ENCODE peak calls at places on chromosomes 7 and 10, in six cellular contexts. One of them, this sample, is unnamed.

GRCh38 chr10:112235920-112236319 is 47.3 kb upstream of the TECTB start:
- DNase-seq in stimulated activated CD8-positive, alpha-beta memory T cell treated with anti-CD3 and anti-CD28 coated beads, Interleukin-12 subunit alpha, Interleukin-12 subunit beta, amount 100 ng/mL, for 4 hours: no peak
- DNase-seq in stimulated activated CD4-positive, alpha-beta T cell treated with anti-CD3 and anti-CD28 coated beads, Interleukin-12 subunit alpha, Interleukin-12 subunit beta, amount 100 ng/mL, for 48 hours: no peak
- DNase-seq in thoracic aorta: no peak
- DNase-seq in fibroblast of lung: no peak
- DNase-seq in coronary artery: no peak
- DNase-seq in this sample: no peak

GRCh38 chr10:125392140-125392539 is 231.8 kb upstream of the CTBP2 start:
- DNase-seq in fibroblast of lung: no peak
- DNase-seq in stimulated activated CD8-positive, alpha-beta memory T cell treated with anti-CD3 and anti-CD28 coated beads, Interleukin-12 subunit alpha, Interleukin-12 subunit beta, amount 100 ng/mL, for 4 hours: no peak
- DNase-seq in thoracic aorta: no peak
- DNase-seq in coronary artery: no peak
- DNase-seq in stimulated activated CD4-positive, alpha-beta T cell treated with anti-CD3 and anti-CD28 coated beads, Interleukin-12 subunit alpha, Interleukin-12 subunit beta, amount 100 ng/mL, for 48 hours: no peak
- DNase-seq in this sample: no peak

GRCh38 chr7:2281556-2281955 is 32.7 kb downstream of the SNX8 start:
- DNase-seq in thoracic aorta: no peak
- DNase-seq in fibroblast of lung: peak; percentile 57
- DNase-seq in coronary artery: no peak
- DNase-seq in stimulated activated CD4-positive, alpha-beta T cell treated with anti-CD3 and anti-CD28 coated beads, Interleukin-12 subunit alpha, Interleukin-12 subunit beta, amount 100 ng/mL, for 48 hours: no peak
- DNase-seq in stimulated activated CD8-positive, alpha-beta memory T cell treated with anti-CD3 and anti-CD28 coated beads, Interleukin-12 subunit alpha, Interleukin-12 subunit beta, amount 100 ng/mL, for 4 hours: no peak
- DNase-seq in this sample: no peak

GRCh38 chr7:18313970-18314369 is 181.6 kb upstream of the HDAC9 start:
- DNase-seq in stimulated activated CD4-positive, alpha-beta T cell treated with anti-CD3 and anti-CD28 coated beads, Interleukin-12 subunit alpha, Interleukin-12 subunit beta, amount 100 ng/mL, for 48 hours: no peak
- DNase-seq in fibroblast of lung: no peak
- DNase-seq in thoracic aorta: no peak
- DNase-seq in coronary artery: no peak
- DNase-seq in stimulated activated CD8-positive, alpha-beta memory T cell treated with anti-CD3 and anti-CD28 coated beads, Interleukin-12 subunit alpha, Interleukin-12 subunit beta, amount 100 ng/mL, for 4 hours: no peak
- DNase-seq in this sample: no peak

GRCh38 chr10:101120884-101121660 is 10.0 kb upstream of the TLX1 start:
- DNase-seq in fibroblast of lung: no peak
- DNase-seq in thoracic aorta: no peak
- DNase-seq in coronary artery: no peak
- DNase-seq in stimulated activated CD8-positive, alpha-beta memory T cell treated with anti-CD3 and anti-CD28 coated beads, Interleukin-12 subunit alpha, Interleukin-12 subunit beta, amount 100 ng/mL, for 4 hours: no peak
- DNase-seq in stimulated activated CD4-positive, alpha-beta T cell treated with anti-CD3 and anti-CD28 coated beads, Interleukin-12 subunit alpha, Interleukin-12 subunit beta, amount 100 ng/mL, for 48 hours: no peak
- DNase-seq in this sample: peak; percentile 51

GRCh38 chr10:60377955-60378354 is 11.7 kb downstream of the ANK3 start:
- DNase-seq in stimulated activated CD4-positive, alpha-beta T cell treated with anti-CD3 and anti-CD28 coated beads, Interleukin-12 subunit alpha, Interleukin-12 subunit beta, amount 100 ng/mL, for 48 hours: no peak
- DNase-seq in stimulated activated CD8-positive, alpha-beta memory T cell treated with anti-CD3 and anti-CD28 coated beads, Interleukin-12 subunit alpha, Interleukin-12 subunit beta, amount 100 ng/mL, for 4 hours: no peak
- DNase-seq in fibroblast of lung: peak; percentile 71
- DNase-seq in thoracic aorta: no peak
- DNase-seq in coronary artery: no peak
- DNase-seq in this sample: no peak

GRCh38 chr7:1968397-1969111 is 264.2 kb downstream of the MAD1L1 start:
- DNase-seq in thoracic aorta: no peak
- DNase-seq in fibroblast of lung: no peak
- DNase-seq in stimulated activated CD4-positive, alpha-beta T cell treated with anti-CD3 and anti-CD28 coated beads, Interleukin-12 subunit alpha, Interleukin-12 subunit beta, amount 100 ng/mL, for 48 hours: no peak
- DNase-seq in coronary artery: no peak
- DNase-seq in stimulated activated CD8-positive, alpha-beta memory T cell treated with anti-CD3 and anti-CD28 coated beads, Interleukin-12 subunit alpha, Interleukin-12 subunit beta, amount 100 ng/mL, for 4 hours: no peak
- DNase-seq in this sample: no peak

GRCh38 chr10:89390875-89391576 is 1.4 kb upstream of the IFIT1 start:
- DNase-seq in fibroblast of lung: peak; percentile 5
- DNase-seq in thoracic aorta: no peak
- DNase-seq in coronary artery: no peak
- DNase-seq in stimulated activated CD8-positive, alpha-beta memory T cell treated with anti-CD3 and anti-CD28 coated beads, Interleukin-12 subunit alpha, Interleukin-12 subunit beta, amount 100 ng/mL, for 4 hours: no peak
- DNase-seq in stimulated activated CD4-positive, alpha-beta T cell treated with anti-CD3 and anti-CD28 coated beads, Interleukin-12 subunit alpha, Interleukin-12 subunit beta, amount 100 ng/mL, for 48 hours: no peak
- DNase-seq in this sample: no peak

GRCh38 chr7:107494315-107494751 is 24.5 kb downstream of the GPR22 start:
- DNase-seq in stimulated activated CD8-positive, alpha-beta memory T cell treated with anti-CD3 and anti-CD28 coated beads, Interleukin-12 subunit alpha, Interleukin-12 subunit beta, amount 100 ng/mL, for 4 hours: no peak
- DNase-seq in coronary artery: no peak
- DNase-seq in stimulated activated CD4-positive, alpha-beta T cell treated with anti-CD3 and anti-CD28 coated beads, Interleukin-12 subunit alpha, Interleukin-12 subunit beta, amount 100 ng/mL, for 48 hours: no peak
- DNase-seq in thoracic aorta: no peak
- DNase-seq in fibroblast of lung: peak; percentile 19
- DNase-seq in this sample: no peak

GRCh38 chr7:37977243-37977642 is 56.8 kb downstream of the EPDR1 start:
- DNase-seq in stimulated activated CD8-positive, alpha-beta memory T cell treated with anti-CD3 and anti-CD28 coated beads, Interleukin-12 subunit alpha, Interleukin-12 subunit beta, amount 100 ng/mL, for 4 hours: no peak
- DNase-seq in fibroblast of lung: no peak
- DNase-seq in thoracic aorta: no peak
- DNase-seq in stimulated activated CD4-positive, alpha-beta T cell treated with anti-CD3 and anti-CD28 coated beads, Interleukin-12 subunit alpha, Interleukin-12 subunit beta, amount 100 ng/mL, for 48 hours: no peak
- DNase-seq in coronary artery: no peak
- DNase-seq in this sample: no peak

GRCh38 chr10:98560585-98560984 is 113.8 kb upstream of the HPS1 start:
- DNase-seq in stimulated activated CD8-positive, alpha-beta memory T cell treated with anti-CD3 and anti-CD28 coated beads, Interleukin-12 subunit alpha, Interleukin-12 subunit beta, amount 100 ng/mL, for 4 hours: no peak
- DNase-seq in thoracic aorta: no peak
- DNase-seq in stimulated activated CD4-positive, alpha-beta T cell treated with anti-CD3 and anti-CD28 coated beads, Interleukin-12 subunit alpha, Interleukin-12 subunit beta, amount 100 ng/mL, for 48 hours: no peak
- DNase-seq in fibroblast of lung: no peak
- DNase-seq in coronary artery: no peak
- DNase-seq in this sample: no peak

GRCh38 chr10:114634607-114634974 is 23.5 kb downstream of the ABLIM1 start:
- DNase-seq in thoracic aorta: peak; percentile 66
- DNase-seq in fibroblast of lung: peak; percentile 96
- DNase-seq in coronary artery: peak; percentile 90
- DNase-seq in stimulated activated CD4-positive, alpha-beta T cell treated with anti-CD3 and anti-CD28 coated beads, Interleukin-12 subunit alpha, Interleukin-12 subunit beta, amount 100 ng/mL, for 48 hours: no peak
- DNase-seq in stimulated activated CD8-positive, alpha-beta memory T cell treated with anti-CD3 and anti-CD28 coated beads, Interleukin-12 subunit alpha, Interleukin-12 subunit beta, amount 100 ng/mL, for 4 hours: no peak
- DNase-seq in this sample: no peak

GRCh38 chr10:15084502-15084922 is 4.1 kb downstream of the ACBD7 start:
- DNase-seq in fibroblast of lung: peak; percentile 99
- DNase-seq in coronary artery: no peak
- DNase-seq in stimulated activated CD8-positive, alpha-beta memory T cell treated with anti-CD3 and anti-CD28 coated beads, Interleukin-12 subunit alpha, Interleukin-12 subunit beta, amount 100 ng/mL, for 4 hours: no peak
- DNase-seq in stimulated activated CD4-positive, alpha-beta T cell treated with anti-CD3 and anti-CD28 coated beads, Interleukin-12 subunit alpha, Interleukin-12 subunit beta, amount 100 ng/mL, for 48 hours: no peak
- DNase-seq in thoracic aorta: no peak
- DNase-seq in this sample: peak; percentile 59

GRCh38 chr7:19117870-19118608 is 603 bp upstream of the TWIST1 start:
- DNase-seq in stimulated activated CD8-positive, alpha-beta memory T cell treated with anti-CD3 and anti-CD28 coated beads, Interleukin-12 subunit alpha, Interleukin-12 subunit beta, amount 100 ng/mL, for 4 hours: no peak
- DNase-seq in fibroblast of lung: no peak
- DNase-seq in thoracic aorta: no peak
- DNase-seq in stimulated activated CD4-positive, alpha-beta T cell treated with anti-CD3 and anti-CD28 coated beads, Interleukin-12 subunit alpha, Interleukin-12 subunit beta, amount 100 ng/mL, for 48 hours: no peak
- DNase-seq in coronary artery: no peak
- DNase-seq in this sample: peak; percentile 74

This sample was measured in endodermal cell.